ENCODE peak calls at places on chromosomes 7 and 10, in five cellular contexts. U is HFF-Myc, Z is HFFc6, S is GM06990, M is Caco-2. N is an unnamed sample.

GRCh38 chr7:26151953-26152781 is at the start of gene NFE2L3:
- DNase-seq in U (peak), Z (peak), S (peak), M (peak), N (peak)

GRCh38 chr7:29831705-29832104 is 25.4 kb downstream of the WIPF3 start:
- DNase-seq in U (no peak), Z (no peak), S (no peak), M (no peak), N (no peak)

GRCh38 chr10:588246-589165 is 101.0 kb downstream of the DIP2C start:
- DNase-seq in U (no peak), Z (no peak), S (no peak), M (peak), N (no peak)

GRCh38 chr7:91435386-91436059 is 171.3 kb downstream of the FZD1 start:
- DNase-seq in U (no peak), Z (no peak), S (no peak), M (no peak), N (no peak)

GRCh38 chr7:46432666-46433065 is 511.6 kb upstream of the IGFBP3 start:
- DNase-seq in U (peak), Z (peak), S (no peak), M (no peak), N (no peak)

GRCh38 chr7:100789055-100789454 is 38.3 kb downstream of the EPHB4 start:
- DNase-seq in U (no peak), Z (no peak), S (no peak), M (peak), N (no peak)

GRCh38 chr7:14233898-14234174 is 244.4 kb upstream of the ETV1 start:
- DNase-seq in U (no peak), Z (no peak), S (no peak), M (no peak), N (no peak)

GRCh38 chr7:92058040-92058439 is 76.2 kb downstream of the CYP51A1 start:
- DNase-seq in U (no peak), Z (no peak), S (no peak), M (no peak), N (no peak)

GRCh38 chr7:47248797-47249196 is 333.1 kb downstream of the TNS3 start:
- DNase-seq in U (no peak), Z (no peak), S (no peak), M (no peak), N (no peak)

GRCh38 chr10:43058716-43059335 is 18.0 kb upstream of the RET start:
- DNase-seq in U (no peak), Z (no peak), S (no peak), M (no peak), N (no peak)

GRCh38 chr10:50577681-50578350 is 45.9 kb downstream of the SGMS1 start:
- DNase-seq in U (no peak), Z (peak), S (no peak), M (peak), N (no peak)

GRCh38 chr10:89515031-89515841 is 20.2 kb downstream of the SLC16A12 start:
- DNase-seq in U (peak), Z (peak), S (no peak), M (no peak), N (no peak)

GRCh38 chr7:27640914-27641570 is 21.6 kb downstream of the HIBADH start:
- DNase-seq in U (no peak), Z (peak), S (no peak), M (peak), N (no peak)

GRCh38 chr7:17142831-17143541 is 155.5 kb upstream of the AHR start:
- DNase-seq in U (no peak), Z (peak), S (no peak), M (no peak), N (no peak)

GRCh38 chr7:2029936-2030335 is 202.8 kb downstream of the MAD1L1 start:
- DNase-seq in U (no peak), Z (no peak), S (no peak), M (no peak), N (no peak)

GRCh38 chr10:82981137-82981723 is 1106.2 kb downstream of the NRG3 start:
- DNase-seq in U (peak), Z (peak), S (no peak), M (no peak), N (no peak)

GRCh38 chr10:95655571-95656290 is 780 bp downstream of the ALDH18A1 start:
- DNase-seq in U (no peak), Z (peak), S (no peak), M (no peak), N (no peak)

GRCh38 chr7:130910949-130911944 is 177.2 kb upstream of the KLF14 start:
- DNase-seq in U (no peak), Z (peak), S (no peak), M (no peak), N (no peak)

GRCh38 chr7:5360451-5360850 is 63.2 kb downstream of the TNRC18 start:
- DNase-seq in U (no peak), Z (no peak), S (no peak), M (no peak), N (no peak)

GRCh38 chr10:11465435-11465834 is 146.0 kb downstream of the USP6NL start:
- DNase-seq in U (no peak), Z (no peak), S (no peak), M (no peak), N (no peak)

GRCh38 chr7:477626-478220 is 41.9 kb downstream of the PDGFA start:
- DNase-seq in U (no peak), Z (no peak), S (no peak), M (no peak), N (no peak)

GRCh38 chr10:70816220-70816894 is 609 bp downstream of the SGPL1 start:
- DNase-seq in U (peak), Z (peak), S (peak), M (peak), N (no peak)

GRCh38 chr10:18743926-18744325 is 84.7 kb downstream of the ARL5B start:
- DNase-seq in U (no peak), Z (no peak), S (no peak), M (no peak), N (no peak)

GRCh38 chr7:22952306-22953011 is 61.5 kb downstream of the HYCC1 start:
- DNase-seq in U (no peak), Z (no peak), S (no peak), M (no peak), N (no peak)

GRCh38 chr10:67790534-67791408 is 47.2 kb downstream of the DNAJC12 start:
- DNase-seq in U (no peak), Z (no peak), S (peak), M (no peak), N (no peak)

GRCh38 chr7:118285358-118285757 is 60.9 kb downstream of the ANKRD7 start:
- DNase-seq in U (no peak), Z (no peak), S (no peak), M (no peak), N (no peak)

GRCh38 chr7:75967573-75967997 is 26.8 kb downstream of the TMEM120A start:
- DNase-seq in U (no peak), Z (no peak), S (no peak), M (no peak), N (no peak)

GRCh38 chr7:157397751-157398691 is 61.2 kb downstream of the DNAJB6 start:
- DNase-seq in U (peak), Z (peak), S (no peak), M (peak), N (no peak)
- TF ChIP-seq CTCF in U (peak), Z (peak), S (peak), M (peak), N (no peak)

DNA sequence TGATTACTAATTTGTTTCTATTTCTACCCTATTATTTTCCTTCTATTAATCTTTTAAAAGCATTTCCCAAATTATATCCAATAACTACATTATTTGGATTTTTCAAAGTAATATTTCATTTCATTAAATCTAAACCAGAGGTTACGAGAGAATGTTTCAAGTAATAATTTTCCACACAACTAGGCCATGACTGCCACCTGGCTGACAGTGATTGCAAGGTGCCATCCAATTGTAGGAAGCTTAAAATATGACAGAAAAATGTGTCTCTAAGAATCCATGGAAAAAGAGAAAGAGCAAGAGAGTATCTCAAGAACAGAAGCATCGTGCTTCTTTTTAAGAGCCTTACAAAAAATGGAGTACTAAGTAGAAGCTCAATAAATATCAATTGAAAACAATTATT is 48.7 kb downstream of the TPK1 start:
- DNase-seq in U (no peak), Z (no peak), S (no peak), M (peak), N (no peak)
- TF ChIP-seq CTCF in U (no peak), Z (no peak), S (peak), M (peak), N (no peak)

DNA sequence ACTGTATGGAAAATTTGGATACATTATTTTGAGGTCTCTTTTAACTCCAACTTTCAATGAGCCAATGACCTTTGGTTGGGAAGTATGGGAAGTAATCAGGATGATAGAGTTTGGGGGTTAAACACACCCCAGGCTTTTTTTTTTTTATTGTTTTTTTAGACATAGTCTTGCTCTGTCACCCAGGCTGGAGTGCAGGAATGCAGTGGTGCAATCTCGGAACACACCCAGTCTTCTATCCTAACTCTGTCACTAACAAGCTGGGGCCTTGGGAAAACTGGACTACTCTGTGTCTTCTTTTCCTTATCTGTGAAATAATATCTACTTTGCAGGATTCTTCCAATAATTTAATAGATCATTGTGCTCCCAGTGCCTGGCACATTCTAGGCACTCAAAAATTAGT is 37.6 kb upstream of the AGBL3 start:
- DNase-seq in U (no peak), Z (peak), S (no peak), M (peak), N (no peak)
- TF ChIP-seq CTCF in U (no peak), Z (no peak), S (no peak), M (no peak), N (no peak)

DNA sequence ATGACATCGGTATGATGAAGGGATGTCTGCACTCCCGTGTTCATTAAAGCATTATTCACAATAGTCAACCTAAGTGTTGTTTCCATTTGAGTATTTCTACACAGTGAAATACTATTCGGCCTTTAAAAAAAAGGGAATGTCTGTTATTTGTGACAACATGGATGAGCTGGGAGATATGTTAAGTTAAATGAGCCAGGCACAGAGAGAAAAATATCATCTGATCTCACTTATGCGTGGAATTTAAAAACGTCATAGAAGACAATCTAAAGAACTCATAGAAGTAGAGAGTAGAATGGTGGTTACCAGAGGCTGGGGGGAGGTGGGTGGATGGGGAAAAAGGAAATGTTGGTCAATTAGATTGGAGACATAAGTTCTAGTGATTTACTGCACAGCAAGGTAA is 753.3 kb downstream of the GRM8 start:
- DNase-seq in U (no peak), Z (no peak), S (no peak), M (no peak), N (no peak)
- TF ChIP-seq CTCF in U (no peak), Z (no peak), S (no peak), M (no peak), N (no peak)

N was measured in natural killer cell.